ENCODE peak calls at places on chromosomes 3 and 15, in nine cellular contexts. E is activated CD8-positive, alpha-beta memory T cell treated with anti-CD3 and anti-CD28 coated beads, Interleukin-2, amount 50 U/mL, for 48 hours; L is HCT116; Z is nephron progenitor cell; S is caudate nucleus; X is fibroblast of mammary gland; D is IMR-90; O is GM12864; C is A549. U is an unnamed sample.

GRCh38 chr15:45521596-45522167 is 873 bp downstream of the SLC30A4 start:
- DNase-seq in E (no peak), L (no peak), Z (no peak), S (no peak), X (peak), D (no peak), O (no peak), C (no peak), U (no peak)

GRCh38 chr15:60379466-60380274 is 18.1 kb downstream of the ANXA2 start:
- DNase-seq in E (no peak), L (peak), Z (no peak), S (no peak), X (peak), D (peak), O (no peak), C (no peak), U (peak)

GRCh38 chr15:91970142-91970541 is 116.6 kb downstream of the SLCO3A1 start:
- DNase-seq in E (no peak), L (no peak), Z (no peak), S (no peak), X (peak), D (peak), O (no peak), C (no peak), U (no peak)

GRCh38 chr15:101258238-101259144 is 6.6 kb upstream of the CHSY1 start:
- DNase-seq in E (no peak), L (peak), Z (peak), S (no peak), X (peak), D (peak), O (peak), C (peak), U (peak)

GRCh38 chr3:72614394-72615074 is 233.7 kb downstream of the SHQ1 start:
- DNase-seq in E (no peak), L (no peak), Z (no peak), S (no peak), X (no peak), D (no peak), O (no peak), C (no peak), U (no peak)

GRCh38 chr3:183301937-183302580 is 49.0 kb downstream of the B3GNT5 start:
- DNase-seq in E (no peak), L (no peak), Z (no peak), S (no peak), X (no peak), D (peak), O (no peak), C (no peak), U (no peak)

GRCh38 chr3:171446801-171447578 is 13.2 kb downstream of the TNIK start:
- DNase-seq in E (no peak), L (peak), Z (no peak), S (no peak), X (peak), D (peak), O (no peak), C (peak), U (peak)

GRCh38 chr15:28935316-28935715 is 49.5 kb downstream of the APBA2 start:
- DNase-seq in E (peak), L (no peak), Z (peak), S (no peak), X (no peak), D (no peak), O (no peak), C (peak), U (no peak)

GRCh38 chr3:139127101-139127500 is 82.4 kb upstream of the PRR23C start:
- DNase-seq in E (no peak), L (no peak), Z (no peak), S (no peak), X (peak), D (peak), O (no peak), C (no peak), U (peak)

GRCh38 chr15:77650285-77650684 is 17.6 kb upstream of the LINGO1 start:
- DNase-seq in E (peak), L (peak), Z (peak), S (no peak), X (peak), D (no peak), O (no peak), C (peak), U (no peak)

GRCh38 chr15:85027033-85027380 is 45.4 kb downstream of the PDE8A start:
- DNase-seq in E (no peak), L (no peak), Z (no peak), S (no peak), X (no peak), D (no peak), O (no peak), C (no peak), U (peak)

GRCh38 chr3:30162579-30162978 is 443.8 kb upstream of the TGFBR2 start:
- DNase-seq in E (no peak), L (no peak), Z (no peak), S (no peak), X (peak), D (peak), O (no peak), C (no peak), U (peak)

GRCh38 chr3:47513125-47513929 is at the start of gene ELP6:
- DNase-seq in E (peak), L (peak), Z (peak), S (peak), X (peak), D (peak), O (peak), C (peak), U (peak)

GRCh38 chr15:69576035-69576526 is 123.5 kb downstream of the RPLP1 start:
- DNase-seq in E (peak), L (peak), Z (peak), S (no peak), X (no peak), D (no peak), O (no peak), C (peak), U (peak)

GRCh38 chr3:57004154-57004730 is 56.2 kb upstream of the SPATA12 start:
- DNase-seq in E (no peak), L (no peak), Z (no peak), S (no peak), X (no peak), D (no peak), O (no peak), C (no peak), U (no peak)

GRCh38 chr3:27105904-27106303 is 263.3 kb downstream of the NEK10 start:
- DNase-seq in E (no peak), L (no peak), Z (peak), S (no peak), X (no peak), D (no peak), O (no peak), C (peak), U (no peak)

GRCh38 chr3:21778715-21779114 is 27.7 kb upstream of the ZNF385D start:
- DNase-seq in E (no peak), L (no peak), Z (no peak), S (no peak), X (no peak), D (no peak), O (no peak), C (no peak), U (no peak)

GRCh38 chr3:15339786-15340215 is 7.4 kb upstream of the SH3BP5 start:
- DNase-seq in E (no peak), L (no peak), Z (no peak), S (no peak), X (peak), D (peak), O (no peak), C (peak), U (peak)

GRCh38 chr3:128572013-128572412 is 78.6 kb downstream of the RPN1 start:
- DNase-seq in E (no peak), L (no peak), Z (no peak), S (no peak), X (no peak), D (no peak), O (no peak), C (no peak), U (no peak)

GRCh38 chr15:41780266-41780665 is 6.0 kb downstream of the MAPKBP1 start:
- DNase-seq in E (no peak), L (no peak), Z (no peak), S (no peak), X (no peak), D (peak), O (no peak), C (no peak), U (no peak)

GRCh38 chr3:186596568-186597287 is 16.1 kb upstream of the AHSG start:
- DNase-seq in E (no peak), L (no peak), Z (no peak), S (no peak), X (no peak), D (peak), O (no peak), C (no peak), U (peak)

GRCh38 chr3:71587958-71588357 is 4.4 kb upstream of the FOXP1 start:
- DNase-seq in E (no peak), L (no peak), Z (no peak), S (no peak), X (no peak), D (no peak), O (no peak), C (no peak), U (no peak)

GRCh38 chr3:173653781-173654180 is 256.2 kb downstream of the NLGN1 start:
- DNase-seq in E (no peak), L (no peak), Z (no peak), S (no peak), X (peak), D (peak), O (no peak), C (no peak), U (no peak)

GRCh38 chr3:182473191-182473710 is 320.1 kb upstream of the ATP11B start:
- DNase-seq in E (no peak), L (no peak), Z (no peak), S (no peak), X (no peak), D (no peak), O (no peak), C (no peak), U (no peak)

GRCh38 chr3:129399895-129400357 is 28.5 kb downstream of the EFCAB12 start:
- DNase-seq in E (no peak), L (peak), Z (no peak), S (no peak), X (peak), D (no peak), O (no peak), C (no peak), U (no peak)

GRCh38 chr15:64651573-64652260 is 123.7 kb downstream of the RBPMS2 start:
- DNase-seq in E (no peak), L (no peak), Z (no peak), S (no peak), X (no peak), D (peak), O (peak), C (no peak), U (peak)

GRCh38 chr3:142019794-142020320 is 129.5 kb downstream of the TFDP2 start:
- DNase-seq in E (no peak), L (no peak), Z (no peak), S (no peak), X (peak), D (peak), O (peak), C (no peak), U (peak)

GRCh38 chr3:58626841-58627579 is 39.6 kb downstream of the FAM3D start:
- DNase-seq in E (no peak), L (no peak), Z (no peak), S (no peak), X (no peak), D (no peak), O (no peak), C (no peak), U (no peak)

GRCh38 chr3:57060089-57060829 is at the start of gene SPATA12:
- DNase-seq in E (no peak), L (peak), Z (no peak), S (peak), X (peak), D (peak), O (no peak), C (peak), U (peak)

GRCh38 chr15:59174846-59175831 is 31.5 kb upstream of the LDHAL6B start:
- DNase-seq in E (peak), L (peak), Z (peak), S (no peak), X (peak), D (peak), O (peak), C (peak), U (peak)

GRCh38 chr15:82530006-82530405 is 10.3 kb downstream of the RPS17 start:
- DNase-seq in E (peak), L (no peak), Z (no peak), S (no peak), X (no peak), D (no peak), O (no peak), C (no peak), U (no peak)

GRCh38 chr3:31230834-31231233 is 301.9 kb upstream of the STT3B start:
- DNase-seq in E (no peak), L (no peak), Z (no peak), S (no peak), X (no peak), D (no peak), O (no peak), C (no peak), U (no peak)

GRCh38 chr3:151183253-151183652 is 19.8 kb downstream of the GPR171 start:
- DNase-seq in E (no peak), L (no peak), Z (no peak), S (no peak), X (no peak), D (no peak), O (no peak), C (no peak), U (no peak)

GRCh38 chr3:45003406-45003805 is 22.7 kb upstream of the CLEC3B start:
- DNase-seq in E (no peak), L (no peak), Z (no peak), S (no peak), X (no peak), D (no peak), O (no peak), C (no peak), U (no peak)

GRCh38 chr3:162175145-162175544 is 678.5 kb downstream of the OTOL1 start:
- DNase-seq in E (no peak), L (no peak), Z (no peak), S (no peak), X (no peak), D (no peak), O (no peak), C (no peak), U (no peak)

GRCh38 chr3:54717506-54717905 is 210.4 kb downstream of the LRTM1 start:
- DNase-seq in E (no peak), L (no peak), Z (no peak), S (no peak), X (no peak), D (no peak), O (no peak), C (no peak), U (no peak)

GRCh38 chr15:52164631-52165265 is 26.4 kb downstream of the GNB5 start:
- DNase-seq in E (peak), L (no peak), Z (no peak), S (no peak), X (no peak), D (peak), O (no peak), C (no peak), U (no peak)

GRCh38 chr3:37726445-37727000 is 135.2 kb upstream of the CTDSPL start:
- DNase-seq in E (no peak), L (no peak), Z (no peak), S (no peak), X (peak), D (no peak), O (no peak), C (no peak), U (no peak)

GRCh38 chr15:62452656-62453055 is 287.6 kb upstream of the C2CD4B start:
- DNase-seq in E (no peak), L (no peak), Z (no peak), S (no peak), X (no peak), D (no peak), O (no peak), C (no peak), U (no peak)